ENCODE peak calls at places on chromosome 2, in ten cellular contexts. M is A673, Z is adrenal gland, T is SK-N-SH, N is mammary epithelial cell, D is body of pancreas, E is uterus, A is spleen, K is suprapubic skin, H is heart left ventricle. P is an unnamed sample.

GRCh38 chr2:177164584-177165052 is 48.0 kb upstream of the HNRNPA3 start:
- DNase-seq in M (peak; percentile 89), Z (peak; percentile 86), T (peak; percentile 78), N (peak; percentile 66), D (peak; percentile 89), E (peak; percentile 88), A (peak; percentile 90), K (peak; percentile 89), H (peak; percentile 89), P (peak; percentile 82)

GRCh38 chr2:46549159-46549902 is 70.0 kb downstream of the TMEM247 start:
- DNase-seq in M (no peak), Z (no peak), T (no peak), N (no peak), D (no peak), E (no peak), A (no peak), K (no peak), H (no peak), P (no peak)

GRCh38 chr2:55047677-55048299 is 2.5 kb downstream of the RTN4 start:
- DNase-seq in M (peak; percentile 36), Z (peak; percentile 58), T (no peak), N (peak; percentile 79), D (peak; percentile 53), E (no peak), A (no peak), K (no peak), H (no peak), P (no peak)

GRCh38 chr2:153819501-153819900 is 52.2 kb upstream of the GALNT13 start:
- DNase-seq in M (no peak), Z (no peak), T (no peak), N (peak; percentile 7), D (no peak), E (no peak), A (no peak), K (no peak), H (no peak), P (no peak)

GRCh38 chr2:157747695-157748370 is 119.2 kb upstream of the ACVR1C start:
- DNase-seq in M (peak; percentile 23), Z (peak; percentile 11), T (peak; percentile 17), N (peak; percentile 23), D (no peak), E (no peak), A (no peak), K (no peak), H (no peak), P (peak; percentile 41)

GRCh38 chr2:106108791-106109190 is 85.3 kb downstream of the UXS1 start:
- DNase-seq in M (no peak), Z (no peak), T (no peak), N (no peak), D (no peak), E (no peak), A (no peak), K (no peak), H (no peak), P (no peak)

GRCh38 chr2:70935468-70936164 is at the start of gene ATP6V1B1:
- DNase-seq in M (no peak), Z (no peak), T (no peak), N (no peak), D (peak; percentile 28), E (no peak), A (no peak), K (no peak), H (no peak), P (no peak)

GRCh38 chr2:204072443-204073324 is 136.1 kb downstream of the ICOS start:
- DNase-seq in M (peak; percentile 63), Z (peak; percentile 43), T (peak; percentile 16), N (peak; percentile 9), D (peak; percentile 29), E (no peak), A (no peak), K (no peak), H (no peak), P (peak; percentile 10)

GRCh38 chr2:40760071-40760666 is 308.3 kb upstream of the SLC8A1 start:
- DNase-seq in M (peak; percentile 42), Z (peak; percentile 37), T (peak; percentile 25), N (peak; percentile 39), D (peak; percentile 20), E (peak; percentile 28), A (no peak), K (no peak), H (no peak), P (peak; percentile 66)

GRCh38 chr2:12697617-12698016 is 19.1 kb upstream of the TRIB2 start:
- DNase-seq in M (no peak), Z (no peak), T (no peak), N (peak; percentile 72), D (no peak), E (no peak), A (no peak), K (no peak), H (no peak), P (no peak)

GRCh38 chr2:99863236-99863913 is 279.0 kb downstream of the AFF3 start:
- DNase-seq in M (no peak), Z (no peak), T (no peak), N (no peak), D (no peak), E (no peak), A (no peak), K (no peak), H (no peak), P (peak; percentile 84)

GRCh38 chr2:239130041-239130440 is 270.8 kb downstream of the HDAC4 start:
- DNase-seq in M (no peak), Z (no peak), T (no peak), N (no peak), D (no peak), E (no peak), A (no peak), K (no peak), H (peak; percentile 35), P (no peak)

GRCh38 chr2:239127513-239127912 is 273.3 kb downstream of the HDAC4 start:
- DNase-seq in M (no peak), Z (peak; percentile 24), T (no peak), N (no peak), D (no peak), E (no peak), A (peak; percentile 84), K (no peak), H (peak; percentile 58), P (no peak)

GRCh38 chr2:239129147-239129896 is 271.5 kb downstream of the HDAC4 start:
- DNase-seq in M (no peak), Z (no peak), T (no peak), N (no peak), D (no peak), E (no peak), A (no peak), K (no peak), H (peak; percentile 60), P (no peak)

GRCh38 chr2:239130786-239131325 is 270.0 kb downstream of the HDAC4 start:
- DNase-seq in M (no peak), Z (no peak), T (no peak), N (no peak), D (no peak), E (no peak), A (no peak), K (no peak), H (peak; percentile 46), P (no peak)

DNA sequence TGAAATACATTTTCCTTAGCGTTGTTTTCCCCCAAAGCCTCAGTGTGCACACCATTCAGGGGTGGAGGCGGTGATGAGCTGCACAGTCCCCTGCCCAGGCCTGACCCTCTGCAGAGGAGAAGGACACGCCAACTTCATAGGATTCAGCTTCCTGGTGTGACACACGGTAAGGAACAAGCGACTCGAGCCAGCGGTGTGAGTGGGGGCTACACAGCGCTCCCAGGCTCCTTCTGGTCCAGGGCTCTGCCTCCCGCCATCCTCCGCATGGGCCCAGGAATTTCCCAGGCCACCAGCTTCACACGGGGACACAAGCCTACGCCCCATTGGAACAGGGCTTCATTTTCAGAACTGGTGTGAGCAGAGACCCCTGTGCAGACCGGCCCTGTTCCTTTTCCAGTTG is 272.1 kb downstream of the HDAC4 start:
- DNase-seq in M (no peak), Z (no peak), T (no peak), N (no peak), D (no peak), E (no peak), A (no peak), K (no peak), H (peak; percentile 37), P (no peak)
- H3K36me3 ChIP-seq in M (peaks cover 21% of the 10 kb centered on the region), Z (no peaks in the 10 kb centered on the region), T (peaks cover 9% of the 10 kb centered on the region), N (no peaks in the 10 kb centered on the region), D (no peaks in the 10 kb centered on the region), E (no peaks in the 10 kb centered on the region), A (no peaks in the 10 kb centered on the region), K (peaks cover 91% of the 10 kb centered on the region), H (peaks cover 90% of the 10 kb centered on the region), P (peaks cover 5% of the 10 kb centered on the region)

GRCh38 chr2:214587442-214587841 is 176.6 kb downstream of the VWC2L start:
- DNase-seq in M (no peak), Z (no peak), T (no peak), N (no peak), D (no peak), E (no peak), A (no peak), K (no peak), H (no peak), P (no peak)
- TF ChIP-seq CTCF in M (peak; percentile 44), Z (no peak), T (peak; percentile 46), N (peak; percentile 56), D (no peak), E (no peak), A (no peak), K (no peak), H (no peak), P (peak; percentile 58)

GRCh38 chr2:197294260-197294659 is 16.3 kb downstream of the ANKRD44 start:
- DNase-seq in M (no peak), Z (no peak), T (no peak), N (no peak), D (no peak), E (no peak), A (no peak), K (no peak), H (no peak), P (no peak)
- H3K27ac ChIP-seq in M (peak overlapping the region; percentile 75), Z (no peak overlapping the region), T (no peak overlapping the region), N (no peak overlapping the region), D (no peak overlapping the region), E (no peak overlapping the region), A (peak overlapping the region; percentile 84), K (peak overlapping the region; percentile 7), H (peak overlapping the region; percentile 4), P (no peak overlapping the region)

DNA sequence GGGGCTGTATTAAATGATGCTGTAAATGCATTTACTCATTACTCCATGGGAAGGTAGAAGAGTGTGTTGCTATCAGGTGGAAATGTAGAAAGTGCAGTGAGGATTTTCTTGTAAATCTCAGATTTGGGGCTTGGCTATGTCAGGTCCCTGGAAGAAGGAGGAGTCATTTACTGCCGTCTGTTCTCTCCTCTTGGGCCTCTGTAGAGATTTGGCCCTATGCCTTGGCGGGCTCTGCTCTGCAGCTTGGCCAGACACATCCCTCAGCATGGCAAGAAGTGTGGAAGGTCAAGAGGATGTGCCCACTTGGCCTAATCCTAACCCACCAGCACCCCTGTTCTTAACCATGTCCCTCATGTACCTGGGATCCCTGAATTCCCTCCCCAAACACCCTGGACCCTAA is 6.7 kb downstream of the IL1R1 start:
- DNase-seq in M (no peak), Z (no peak), T (no peak), N (no peak), D (no peak), E (no peak), A (no peak), K (no peak), H (no peak), P (no peak)
- H3K36me3 ChIP-seq in M (no peaks in the 10 kb centered on the region), Z (no peaks in the 10 kb centered on the region), T (peaks cover 6% of the 10 kb centered on the region), N (no peaks in the 10 kb centered on the region), D (no peaks in the 10 kb centered on the region), E (no peaks in the 10 kb centered on the region), A (no peaks in the 10 kb centered on the region), K (peaks cover 23% of the 10 kb centered on the region), H (peaks cover 29% of the 10 kb centered on the region), P (peaks cover 21% of the 10 kb centered on the region)

GRCh38 chr2:65794994-65795393 is 362.6 kb upstream of the SPRED2 start:
- DNase-seq in M (peak; percentile 82), Z (no peak), T (no peak), N (no peak), D (no peak), E (no peak), A (no peak), K (no peak), H (no peak), P (no peak)
- TF ChIP-seq CTCF in M (no peak), Z (no peak), T (no peak), N (no peak), D (no peak), E (no peak), A (no peak), K (no peak), H (no peak), P (no peak)